ENCODE peak calls at places on chromosomes 5 and 9, in ten cellular contexts. F is LoVo; U is stimulated activated CD4-positive, alpha-beta T cell treated with anti-CD3 and anti-CD28 coated beads, TNF-alpha, amount 100 ng/mL, for 24 hours; L is GM03348; E is stimulated activated CD8-positive, alpha-beta memory T cell treated with anti-CD3 and anti-CD28 coated beads, Interleukin-12 subunit alpha, Interleukin-12 subunit beta, amount 100 ng/mL, for 1 hour; O is uterus; K is AG04449; T is dorsolateral prefrontal cortex; I is PC-3; Z is left cardiac atrium. Q is an unnamed sample.

GRCh38 chr5:73912755-73913365 is 286.9 kb downstream of the ARHGEF28 start:
- DNase-seq in U (no peak), I (no peak), Z (no peak), E (no peak), F (no peak), T (no peak), O (no peak), K (no peak), L (no peak), Q (no peak)

GRCh38 chr9:81601639-81602623 is 87.4 kb downstream of the TLE1 start:
- DNase-seq in Z (no peak), F (no peak), O (no peak), I (peak; percentile 60), T (no peak), L (no peak), K (no peak), U (no peak), E (no peak), Q (no peak)

GRCh38 chr5:126471875-126472537 is 48.8 kb downstream of the GRAMD2B start:
- DNase-seq in O (no peak), T (no peak), Z (no peak), K (peak; percentile 45), L (peak; percentile 68), F (no peak), E (no peak), U (no peak), I (peak; percentile 65), Q (peak; percentile 2)

GRCh38 chr9:132168347-132168746 is 6.5 kb downstream of the NTNG2 start:
- DNase-seq in I (peak; percentile 27), F (no peak), T (peak; percentile 62), E (no peak), K (no peak), O (no peak), Z (peak; percentile 68), L (no peak), U (no peak), Q (no peak)

GRCh38 chr5:15524712-15525111 is 24.7 kb downstream of the FBXL7 start:
- DNase-seq in O (no peak), T (no peak), U (no peak), L (no peak), E (no peak), F (no peak), I (no peak), K (no peak), Z (no peak), Q (no peak)

GRCh38 chr9:125295642-125296041 is 34.0 kb downstream of the GAPVD1 start:
- DNase-seq in E (no peak), L (no peak), U (no peak), Z (no peak), O (no peak), I (no peak), F (no peak), T (no peak), K (no peak), Q (no peak)

GRCh38 chr5:25713259-25713658 is 1068.5 kb upstream of the CDH10 start:
- DNase-seq in K (no peak), F (no peak), Z (no peak), E (no peak), L (no peak), I (peak; percentile 34), O (no peak), T (no peak), U (no peak), Q (no peak)

GRCh38 chr5:65013141-65013540 is 244.4 kb downstream of the CWC27 start:
- DNase-seq in U (no peak), E (no peak), Z (no peak), L (peak; percentile 28), O (no peak), T (no peak), K (no peak), F (no peak), I (no peak), Q (no peak)

GRCh38 chr9:90860826-90861225 is 59.2 kb downstream of the SYK start:
- DNase-seq in I (no peak), O (no peak), L (no peak), Z (no peak), F (no peak), E (no peak), K (no peak), T (no peak), U (no peak), Q (no peak)

GRCh38 chr9:113658565-113658935 is 195.0 kb downstream of the RGS3 start:
- DNase-seq in L (no peak), Z (no peak), U (no peak), E (no peak), O (no peak), K (no peak), T (no peak), I (no peak), F (no peak), Q (no peak)

GRCh38 chr9:33375238-33375840 is 27.0 kb downstream of the AQP7 start:
- DNase-seq in I (no peak), E (no peak), U (no peak), K (no peak), O (no peak), Z (no peak), L (no peak), T (no peak), F (no peak), Q (no peak)

GRCh38 chr9:115191667-115192066 is 73.7 kb upstream of the TNC start:
- DNase-seq in F (no peak), Z (no peak), T (no peak), U (no peak), K (no peak), L (no peak), O (no peak), I (no peak), E (no peak), Q (no peak)